ENCODE peak calls at places on chromosomes 6 and 20, in four cellular contexts. I is H1, E is H9, M is trophoblast cell. H is an unnamed sample.

GRCh38 chr6:90435207-90435899 is 138.7 kb upstream of the BACH2 start:
- DNase-seq in M (no peak), E (no peak), I (no peak), H (no peak)

GRCh38 chr6:62516287-62517152 is 230.5 kb upstream of the KHDRBS2 start:
- DNase-seq in I (peak; percentile 5), M (no peak), E (peak; percentile 74), H (peak; percentile 74)

GRCh38 chr6:138541793-138542481 is 42.6 kb upstream of the NHSL1 start:
- DNase-seq in E (no peak), M (no peak), I (no peak), H (peak; percentile 61)

GRCh38 chr6:85679445-85680123 is 36.9 kb upstream of the SYNCRIP start:
- DNase-seq in E (no peak), M (no peak), I (no peak), H (no peak)

GRCh38 chr6:56729719-56730118 is 87.0 kb upstream of the DST start:
- DNase-seq in I (no peak), M (peak; percentile 60), E (no peak), H (no peak)

GRCh38 chr20:57166568-57167291 is 99.7 kb downstream of the BMP7 start:
- DNase-seq in I (no peak), M (peak; percentile 96), E (no peak), H (no peak)

GRCh38 chr6:142802124-142802523 is 142.9 kb downstream of the HIVEP2 start:
- DNase-seq in I (no peak), M (peak; percentile 87), E (no peak), H (peak; percentile 85)

GRCh38 chr20:64137598-64138031 is 26.6 kb upstream of the MYT1 start:
- DNase-seq in I (no peak), E (no peak), M (no peak), H (no peak)

GRCh38 chr6:40996591-40997247 is 42.3 kb downstream of the UNC5CL start:
- DNase-seq in M (no peak), I (no peak), E (peak; percentile 55), H (peak; percentile 92)

GRCh38 chr6:45654673-45655072 is 276.9 kb upstream of the SUPT3H start:
- DNase-seq in I (no peak), M (no peak), E (no peak), H (no peak)

GRCh38 chr20:22402990-22403859 is 181.1 kb downstream of the FOXA2 start:
- DNase-seq in I (no peak), E (no peak), M (no peak), H (peak; percentile 43)
- H3K27ac ChIP-seq in I (no peak overlapping the region), E (no peak overlapping the region), M (no peak overlapping the region), H (no peak overlapping the region)

GRCh38 chr6:130320908-130321307 is 44.9 kb upstream of the TMEM200A start:
- DNase-seq in M (peak; percentile 3), I (no peak), E (no peak), H (no peak)
- H4K8ac ChIP-seq in M (no peak overlapping the region), I (no peak overlapping the region), E (no peak overlapping the region), H (no peak overlapping the region)

DNA sequence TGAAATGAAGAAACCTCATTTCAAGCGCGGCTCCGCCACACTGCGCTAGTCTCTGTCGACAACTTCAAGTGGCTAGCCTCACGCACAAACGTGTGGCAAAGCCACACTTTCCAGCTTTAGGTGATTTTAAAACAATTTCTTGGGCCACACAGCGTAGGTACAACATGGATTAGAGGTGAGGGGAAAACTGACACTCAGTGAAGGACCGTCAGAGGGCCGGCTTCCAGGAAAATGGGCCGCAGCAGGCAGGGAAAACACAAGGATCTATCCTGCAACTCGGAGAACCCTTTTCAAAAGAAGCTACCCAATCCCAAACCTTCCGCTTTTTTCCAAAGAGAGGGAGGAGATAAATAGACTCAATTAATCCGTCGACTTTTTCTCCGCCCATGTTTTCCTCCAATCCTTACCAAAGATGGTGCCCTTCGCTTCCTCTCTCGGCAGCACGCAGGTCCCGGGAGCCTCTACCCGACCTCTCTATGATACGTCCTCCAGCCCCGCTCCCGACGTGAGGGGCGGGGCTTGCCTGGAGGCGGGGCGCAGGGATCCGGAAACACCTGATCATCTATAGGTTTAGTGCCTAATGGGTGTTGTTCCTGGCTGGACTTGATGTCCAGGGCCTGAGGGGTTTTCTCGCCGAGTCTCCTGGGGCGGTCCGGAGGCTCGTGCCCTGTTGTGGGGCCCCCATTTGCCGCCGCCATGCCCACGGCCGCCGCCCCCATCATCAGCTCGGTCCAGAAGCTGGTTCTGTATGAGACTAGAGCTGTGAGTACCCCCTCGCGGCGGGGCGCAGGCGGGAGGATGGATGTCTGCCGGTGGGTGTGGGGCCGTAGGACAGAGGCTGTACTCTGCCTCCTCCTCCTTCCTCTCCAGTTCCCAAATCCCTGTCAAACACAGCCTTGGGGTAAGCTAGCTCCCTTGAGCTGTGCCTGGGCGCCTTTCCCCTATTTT is at the start of the genes AK9 and FIG4:
- DNase-seq in M (peak; percentile 95), I (peak; percentile 84), E (peak; percentile 97), H (peak; percentile 97)
- H3K79me2 ChIP-seq in M (peaks cover 4% of the 10 kb centered on the region), I (no peaks in the 10 kb centered on the region), E (peaks cover 2% of the 10 kb centered on the region), H (no peaks in the 10 kb centered on the region)

DNA sequence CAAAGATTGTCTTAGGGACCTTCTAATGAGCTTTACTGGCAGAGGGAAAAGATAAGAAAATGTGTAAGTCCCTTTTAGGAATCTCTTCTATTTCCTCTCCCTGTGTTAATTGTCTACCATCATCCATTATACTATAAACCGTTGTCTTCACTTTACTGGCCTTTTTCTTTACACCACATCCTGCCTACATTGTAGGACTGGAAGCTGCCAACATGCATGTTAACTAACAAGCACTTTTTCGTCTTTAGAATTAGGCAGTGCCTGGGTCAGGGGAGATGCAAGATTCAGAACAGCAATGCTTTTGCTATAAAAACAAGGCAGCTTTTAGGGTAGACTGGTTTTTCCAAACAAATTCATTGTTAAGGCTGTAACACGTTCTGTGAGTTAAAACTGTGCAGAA is 11.0 kb upstream of the PKIG start:
- DNase-seq in E (no peak), M (no peak), I (no peak), H (no peak)
- H3K27ac ChIP-seq in E (no peak overlapping the region), M (no peak overlapping the region), I (no peak overlapping the region), H (no peak overlapping the region)

GRCh38 chr6:35178932-35179832 is 34.6 kb upstream of the SCUBE3 start:
- DNase-seq in E (no peak), M (no peak), I (no peak), H (peak; percentile 41)
- H4K8ac ChIP-seq in E (no peak overlapping the region), M (no peak overlapping the region), I (no peak overlapping the region), H (no peak overlapping the region)

GRCh38 chr6:70693887-70694286 is 26.2 kb downstream of the SMAP1 start:
- DNase-seq in M (peak; percentile 5), E (no peak), I (no peak), H (no peak)
- H3K79me2 ChIP-seq in M (peaks cover 2% of the 10 kb centered on the region), E (no peaks in the 10 kb centered on the region), I (no peaks in the 10 kb centered on the region), H (peaks cover 4% of the 10 kb centered on the region)

GRCh38 chr20:19956976-19957375 is 60.2 kb upstream of the NAA20 start:
- DNase-seq in M (no peak), I (no peak), E (no peak), H (no peak)

GRCh38 chr20:19953606-19954005 is 63.6 kb upstream of the NAA20 start:
- DNase-seq in I (no peak), E (no peak), M (peak; percentile 68), H (no peak)

GRCh38 chr20:19950042-19950441 is 67.1 kb upstream of the NAA20 start:
- DNase-seq in I (no peak), M (no peak), E (no peak), H (no peak)

GRCh38 chr20:19949195-19949867 is 67.8 kb upstream of the NAA20 start:
- DNase-seq in I (no peak), M (no peak), E (no peak), H (no peak)

DNA sequence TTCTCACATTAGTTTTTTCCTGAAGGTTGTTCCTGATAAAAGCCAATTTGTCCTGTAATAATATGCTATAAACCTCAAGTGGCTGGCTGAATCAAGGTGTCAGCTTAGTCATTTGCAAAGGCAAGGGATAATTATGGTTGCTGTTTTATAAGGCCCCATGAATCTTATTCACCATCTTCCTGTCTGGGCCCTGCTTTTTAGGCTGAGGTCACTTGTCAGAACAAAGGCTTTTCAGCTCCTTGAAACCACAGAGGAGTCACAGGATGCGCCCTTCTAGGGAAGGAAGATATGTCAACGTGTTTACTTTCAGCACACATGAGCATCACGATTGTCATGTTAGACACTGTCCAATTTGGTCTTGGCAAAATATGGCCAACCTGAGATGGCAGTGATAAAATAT is 64.8 kb upstream of the NAA20 start:
- DNase-seq in M (no peak), E (no peak), I (no peak), H (no peak)
- H3K27ac ChIP-seq in M (no peak overlapping the region), E (no peak overlapping the region), I (no peak overlapping the region), H (no peak overlapping the region)

GRCh38 chr20:33460711-33461110 is 17.1 kb upstream of the SNTA1 start:
- DNase-seq in I (no peak), M (no peak), E (no peak), H (no peak)

GRCh38 chr20:33459599-33459998 is 16.0 kb upstream of the SNTA1 start:
- DNase-seq in I (no peak), E (no peak), M (no peak), H (no peak)

GRCh38 chr20:33466303-33466646 is 22.7 kb upstream of the SNTA1 start:
- DNase-seq in M (no peak), I (no peak), E (no peak), H (no peak)

GRCh38 chr20:33465536-33466302 is 22.2 kb upstream of the SNTA1 start:
- DNase-seq in E (no peak), M (no peak), I (no peak), H (no peak)

DNA sequence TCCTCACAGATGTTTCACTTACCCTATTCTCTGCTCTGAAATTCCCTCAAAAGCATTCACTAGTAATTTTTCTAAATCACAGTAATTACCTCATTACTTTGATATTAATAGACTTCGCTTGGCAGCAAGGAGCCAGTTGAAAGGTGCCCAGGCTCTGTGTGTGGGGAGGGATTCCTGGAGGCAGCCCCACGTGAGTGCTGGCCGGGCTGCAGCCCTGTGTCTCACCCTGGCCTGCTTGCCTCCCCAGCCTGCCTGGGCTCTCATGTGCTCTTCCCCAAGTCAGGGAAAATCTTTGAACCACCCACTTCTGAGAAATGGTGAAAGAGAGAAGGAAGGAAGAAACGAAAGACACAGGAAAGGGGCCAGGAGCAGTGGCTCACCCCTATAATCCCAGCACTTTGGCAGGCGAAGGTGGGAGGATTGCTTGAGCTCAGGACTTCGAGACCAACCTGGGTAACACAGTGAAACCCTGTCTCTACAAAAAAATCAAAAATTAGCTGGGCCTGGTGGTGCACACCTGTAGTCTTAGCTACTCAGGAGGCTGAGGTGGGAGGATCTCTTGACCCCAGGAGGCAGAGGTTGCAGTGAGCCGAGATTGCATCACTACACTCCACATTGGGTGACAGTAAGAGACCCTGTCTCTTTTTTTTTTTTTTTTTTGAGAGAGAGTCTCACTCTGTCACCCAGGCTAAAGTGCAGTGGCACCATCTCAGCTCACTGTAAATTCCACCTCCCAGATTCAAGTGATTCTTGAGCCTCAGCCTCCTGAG is 20.0 kb upstream of the SNTA1 start:
- DNase-seq in E (no peak), I (no peak), M (no peak), H (no peak)
- H4K8ac ChIP-seq in E (no peak overlapping the region), I (no peak overlapping the region), M (no peak overlapping the region), H (no peak overlapping the region)